ENCODE peak calls at places on chromosomes 4 and X, in six cellular contexts. A is fibroblast of the aortic adventitia; V is left ventricle myocardium inferior; U is stimulated activated CD4-positive, alpha-beta T cell treated with anti-CD3 and anti-CD28 coated beads, Interleukin-15, amount 100 ng/mL, for 48 hours; K is foreskin melanocyte; P is fibroblast of lung. D is an unnamed sample.

GRCh38 chr4:97867557-97868091 is 275.7 kb downstream of the STPG2 start:
- DNase-seq in A (no peak), V (no peak), U (no peak), K (peak), P (no peak), D (no peak)

GRCh38 chr4:179738822-179739221 is 2296.6 kb upstream of the AGA start:
- DNase-seq in A (no peak), V (no peak), U (no peak), K (no peak), P (no peak), D (no peak)

GRCh38 chr4:161714022-161714751 is 449.6 kb downstream of the FSTL5 start:
- DNase-seq in A (peak), V (no peak), U (no peak), K (peak), P (peak), D (no peak)

GRCh38 chrX:23304881-23305280 is 29.8 kb upstream of the PTCHD1 start:
- DNase-seq in A (no peak), V (no peak), U (no peak), K (no peak), P (no peak), D (no peak)

GRCh38 chrX:39396358-39396995 is 595.2 kb downstream of the MID1IP1 start:
- DNase-seq in A (no peak), V (no peak), U (no peak), K (no peak), P (no peak), D (no peak)

GRCh38 chr4:69995526-69996016 is at the start of gene STATH:
- DNase-seq in A (no peak), V (no peak), U (no peak), K (no peak), P (no peak), D (no peak)

GRCh38 chr4:86921608-86922252 is 13.1 kb upstream of the AFF1 start:
- DNase-seq in A (no peak), V (no peak), U (no peak), K (no peak), P (peak), D (no peak)

GRCh38 chrX:88853925-88854324 is 106.9 kb downstream of the CPXCR1 start:
- DNase-seq in A (no peak), V (no peak), U (no peak), K (no peak), P (no peak), D (no peak)

GRCh38 chr4:69843301-69843700 is 16.6 kb downstream of the SULT1E1 start:
- DNase-seq in A (no peak), V (no peak), U (no peak), K (no peak), P (no peak), D (no peak)

GRCh38 chr4:113673450-113673849 is 88.1 kb downstream of the CAMK2D start:
- DNase-seq in A (no peak), V (no peak), U (peak), K (no peak), P (no peak), D (no peak)

GRCh38 chr4:2138846-2139500 is 79.8 kb downstream of the NAT8L start:
- DNase-seq in A (no peak), V (no peak), U (no peak), K (no peak), P (no peak), D (no peak)

GRCh38 chrX:47751670-47752069 is 85.0 kb upstream of the ZNF81 start:
- DNase-seq in A (no peak), V (peak), U (peak), K (no peak), P (no peak), D (no peak)

GRCh38 chr4:140244328-140244727 is 90.3 kb upstream of the MAML3 start:
- DNase-seq in A (no peak), V (no peak), U (no peak), K (no peak), P (no peak), D (no peak)

GRCh38 chr4:39495446-39496208 is 31.6 kb downstream of the UGDH start:
- DNase-seq in A (peak), V (no peak), U (no peak), K (no peak), P (no peak), D (no peak)

GRCh38 chr4:123573866-123574508 is 177.4 kb downstream of the SPRY1 start:
- DNase-seq in A (no peak), V (no peak), U (no peak), K (no peak), P (no peak), D (no peak)

GRCh38 chrX:22922961-22923360 is 76.8 kb upstream of the DDX53 start:
- DNase-seq in A (peak), V (no peak), U (no peak), K (no peak), P (peak), D (peak)

GRCh38 chr4:139861471-139861870 is 195.9 kb downstream of the MGST2 start:
- DNase-seq in A (no peak), V (no peak), U (no peak), K (no peak), P (no peak), D (no peak)

GRCh38 chrX:101377542-101377941 is 8.4 kb downstream of the BTK start:
- DNase-seq in A (no peak), V (no peak), U (no peak), K (no peak), P (no peak), D (no peak)

GRCh38 chr4:52640808-52641595 is 18.1 kb downstream of the USP46 start:
- DNase-seq in A (peak), V (no peak), U (no peak), K (no peak), P (peak), D (peak)

GRCh38 chr4:15333692-15334633 is 93.9 kb upstream of the C1QTNF7 start:
- DNase-seq in A (no peak), V (no peak), U (no peak), K (no peak), P (no peak), D (no peak)

D was measured in AG08396.